ENCODE peak calls at places on chromosomes 16 and 17, in five cellular contexts. M, X, K, H and V are unnamed samples.

GRCh38 chr17:4490637-4491061 is 8.0 kb upstream of the SPNS2 start:
- DNase-seq in M (no peak), X (no peak), K (no peak), H (no peak), V (no peak)

GRCh38 chr17:65830356-65830755 is 268.9 kb upstream of the AXIN2 start:
- DNase-seq in M (no peak), X (no peak), K (no peak), H (peak), V (no peak)

GRCh38 chr16:30767767-30768465 is 5.8 kb downstream of the RNF40 start:
- DNase-seq in M (no peak), X (no peak), K (no peak), H (no peak), V (no peak)

GRCh38 chr17:12667299-12667958 is 1.7 kb downstream of the MYOCD start:
- DNase-seq in M (peak), X (peak), K (no peak), H (peak), V (no peak)

GRCh38 chr17:39641119-39641496 is 4.2 kb downstream of the STARD3 start:
- DNase-seq in M (no peak), X (no peak), K (no peak), H (no peak), V (no peak)

GRCh38 chr16:4701791-4702465 is 8.6 kb downstream of the NUDT16L1 start:
- DNase-seq in M (no peak), X (no peak), K (no peak), H (no peak), V (no peak)

GRCh38 chr17:40545660-40546059 is 19.6 kb downstream of the CCR7 start:
- DNase-seq in M (no peak), X (no peak), K (no peak), H (no peak), V (no peak)

GRCh38 chr17:79182176-79183160 is 107.8 kb downstream of the ENGASE start:
- DNase-seq in M (no peak), X (no peak), K (no peak), H (no peak), V (no peak)

GRCh38 chr17:79214459-79214858 is 139.8 kb downstream of the ENGASE start:
- DNase-seq in M (no peak), X (no peak), K (no peak), H (no peak), V (no peak)

GRCh38 chr17:62057696-62058095 is 7.4 kb downstream of the MED13 start:
- DNase-seq in M (no peak), X (no peak), K (no peak), H (no peak), V (no peak)

GRCh38 chr17:72609501-72609900 is 483.0 kb downstream of the SLC39A11 start:
- DNase-seq in M (no peak), X (peak), K (no peak), H (no peak), V (no peak)

GRCh38 chr17:49993423-49994037 is 1.5 kb downstream of the DLX3 start:
- DNase-seq in M (peak), X (no peak), K (no peak), H (no peak), V (peak)

GRCh38 chr17:142876-143784 is 5.8 kb downstream of the SCGB1C2 start:
- DNase-seq in M (no peak), X (no peak), K (no peak), H (no peak), V (no peak)

GRCh38 chr16:54282202-54282922 is 4.2 kb downstream of the IRX3 start:
- DNase-seq in M (peak), X (no peak), K (no peak), H (no peak), V (no peak)

GRCh38 chr16:89319628-89319882 is 102.1 kb downstream of the ZNF778 start:
- DNase-seq in M (no peak), X (no peak), K (no peak), H (no peak), V (no peak)

GRCh38 chr17:80246726-80247125 is 13.9 kb upstream of the RNF213 start:
- DNase-seq in M (no peak), X (no peak), K (no peak), H (no peak), V (no peak)

GRCh38 chr16:53924311-53924860 is 220.4 kb downstream of the FTO start:
- DNase-seq in M (no peak), X (peak), K (no peak), H (no peak), V (no peak)

GRCh38 chr16:87560428-87561199 is 41.7 kb upstream of the JPH3 start:
- DNase-seq in M (no peak), X (peak), K (no peak), H (no peak), V (no peak)

GRCh38 chr16:19717319-19717718 is 708 bp downstream of the KNOP1 start:
- DNase-seq in M (no peak), X (peak), K (no peak), H (no peak), V (peak)

GRCh38 chr17:48060249-48060648 is 12.1 kb downstream of the NFE2L1 start:
- DNase-seq in M (no peak), X (no peak), K (no peak), H (no peak), V (no peak)

GRCh38 chr17:82228278-82228841 is 482 bp upstream of the SLC16A3 start:
- DNase-seq in M (no peak), X (no peak), K (no peak), H (no peak), V (no peak)

GRCh38 chr17:8459109-8459508 is 23.4 kb downstream of the NDEL1 start:
- DNase-seq in M (no peak), X (no peak), K (no peak), H (no peak), V (no peak)

GRCh38 chr17:10681866-10682446 is 15.4 kb downstream of the SCO1 start:
- DNase-seq in M (no peak), X (no peak), K (no peak), H (no peak), V (no peak)

GRCh38 chr16:79609861-79610260 is 9.3 kb upstream of the MAF start:
- DNase-seq in M (no peak), X (peak), K (no peak), H (no peak), V (no peak)

GRCh38 chr17:76544123-76544915 is 4.5 kb downstream of the PRCD start:
- DNase-seq in M (no peak), X (no peak), K (no peak), H (no peak), V (no peak)

GRCh38 chr17:12349297-12349696 is 316.4 kb upstream of the MYOCD start:
- DNase-seq in M (no peak), X (no peak), K (no peak), H (no peak), V (no peak)

GRCh38 chr16:55842369-55843104 is 9.6 kb upstream of the CES1 start:
- DNase-seq in M (no peak), X (peak), K (peak), H (peak), V (no peak)

GRCh38 chr16:85612801-85613608 is at the start of gene GSE1:
- DNase-seq in M (peak), X (peak), K (peak), H (no peak), V (peak)

GRCh38 chr17:82931696-82932060 is 91.9 kb upstream of the ZNF750 start:
- DNase-seq in M (no peak), X (peak), K (no peak), H (peak), V (no peak)

GRCh38 chr17:68288375-68288774 is 2.6 kb downstream of the SLC16A6 start:
- DNase-seq in M (no peak), X (no peak), K (no peak), H (no peak), V (peak)

GRCh38 chr16:89256651-89257254 is 39.2 kb downstream of the ZNF778 start:
- DNase-seq in M (no peak), X (no peak), K (no peak), H (no peak), V (no peak)

GRCh38 chr16:54620197-54620596 is 310.5 kb upstream of the IRX5 start:
- DNase-seq in M (no peak), X (no peak), K (no peak), H (no peak), V (no peak)

GRCh38 chr17:75959046-75959838 is 18.4 kb upstream of the FBF1 start:
- DNase-seq in M (no peak), X (no peak), K (no peak), H (no peak), V (no peak)